ENCODE peak calls at places on chromosome X, in eight cellular contexts. J is SJCRH30; V is AG04450; P is A549; Z is heart left ventricle; I is fibroblast of lung; M is effector memory CD4-positive, alpha-beta T cell; O is cardiac muscle cell. S is an unnamed sample.
A peak's percentile ranks its signal among the peaks of the same experiment; 100 is the strongest.

GRCh38 chrX:54715621-54716020 is 82.4 kb downstream of the ITIH6 start:
- DNase-seq in M (no peak), P (peak; percentile 5), O (no peak), J (no peak), I (no peak), Z (no peak), V (no peak), S (no peak)

GRCh38 chrX:34868633-34869032 is 74.0 kb upstream of the FAM47B start:
- DNase-seq in I (no peak), J (no peak), P (no peak), V (no peak), Z (no peak), O (no peak), M (no peak), S (no peak)

GRCh38 chrX:134907302-134907701 is 83.5 kb upstream of the SMIM10 start:
- DNase-seq in J (no peak), M (no peak), V (no peak), I (no peak), Z (no peak), P (no peak), O (no peak), S (no peak)

GRCh38 chrX:108156934-108157466 is 65.4 kb downstream of the ATG4A start:
- DNase-seq in J (no peak), O (no peak), Z (no peak), P (no peak), M (no peak), V (no peak), I (no peak), S (no peak)

GRCh38 chrX:107935200-107935599 is 47.0 kb downstream of the TEX13B start:
- DNase-seq in Z (peak; percentile 17), I (peak; percentile 20), M (no peak), P (peak; percentile 40), V (no peak), J (no peak), O (peak; percentile 33), S (no peak)

GRCh38 chrX:108033890-108034289 is 11.0 kb upstream of the VSIG1 start:
- DNase-seq in V (peak; percentile 3), M (no peak), O (no peak), J (no peak), P (no peak), I (no peak), Z (no peak), S (no peak)

GRCh38 chrX:117538441-117539418 is 577.9 kb downstream of the KLHL13 start:
- DNase-seq in O (no peak), M (no peak), P (no peak), I (no peak), Z (no peak), J (no peak), V (no peak), S (no peak)

GRCh38 chrX:118971552-118971951 is 2.9 kb upstream of the LONRF3 start:
- DNase-seq in Z (no peak), I (no peak), P (no peak), J (no peak), O (no peak), M (no peak), V (no peak), S (no peak)

GRCh38 chrX:108312938-108313337 is 125.3 kb downstream of the COL4A6 start:
- DNase-seq in P (peak; percentile 72), I (peak; percentile 61), V (no peak), Z (peak; percentile 74), J (peak; percentile 22), O (peak; percentile 37), M (no peak), S (no peak)

GRCh38 chrX:150664290-150664689 is 28.9 kb upstream of the MTMR1 start:
- DNase-seq in O (no peak), M (no peak), Z (peak; percentile 74), I (no peak), J (no peak), V (no peak), P (no peak), S (no peak)

GRCh38 chrX:119654112-119654531 is 38.8 kb downstream of the SEPTIN6 start:
- DNase-seq in P (no peak), J (no peak), I (peak; percentile 68), V (no peak), O (peak; percentile 83), Z (peak; percentile 68), M (peak; percentile 30), S (peak; percentile 4)

GRCh38 chrX:68947882-68948605 is 119.2 kb downstream of the EFNB1 start:
- DNase-seq in I (peak; percentile 24), Z (no peak), P (no peak), M (no peak), O (no peak), V (no peak), J (no peak), S (no peak)

GRCh38 chrX:136662104-136662503 is 14.1 kb downstream of the CD40LG start:
- DNase-seq in I (no peak), M (no peak), P (no peak), J (no peak), V (no peak), O (no peak), Z (no peak), S (no peak)

GRCh38 chrX:46912098-46912672 is at the start of gene JADE3:
- DNase-seq in V (no peak), J (peak; percentile 61), Z (peak; percentile 78), I (peak; percentile 66), M (peak; percentile 20), P (peak; percentile 82), O (peak; percentile 84), S (peak; percentile 3)
- H3K27ac ChIP-seq in V (no peak within 1 kb of the TSS), J (no peak within 1 kb of the TSS), Z (peak within 1 kb of the TSS; percentile 79), I (no peak within 1 kb of the TSS), M (no peak within 1 kb of the TSS), P (peak within 1 kb of the TSS; percentile 88), O (peak within 1 kb of the TSS; percentile 77), S (no peak within 1 kb of the TSS)

GRCh38 chrX:74449937-74450330 is 28.6 kb downstream of the SLC16A2 start:
- DNase-seq in V (no peak), Z (no peak), M (no peak), P (peak; percentile 19), I (no peak), J (no peak), O (peak; percentile 10), S (no peak)

GRCh38 chrX:74453178-74453577 is 31.9 kb downstream of the SLC16A2 start:
- DNase-seq in I (no peak), P (no peak), Z (no peak), V (no peak), O (no peak), J (no peak), M (no peak), S (no peak)

GRCh38 chrX:74450803-74451449 is 29.6 kb downstream of the SLC16A2 start:
- DNase-seq in J (no peak), V (peak; percentile 78), O (peak; percentile 91), P (peak; percentile 64), I (peak; percentile 89), Z (no peak), M (no peak), S (no peak)

GRCh38 chrX:74452199-74452481 is 30.8 kb downstream of the SLC16A2 start:
- DNase-seq in V (no peak), J (no peak), M (no peak), O (no peak), I (no peak), P (no peak), Z (no peak), S (no peak)

DNA sequence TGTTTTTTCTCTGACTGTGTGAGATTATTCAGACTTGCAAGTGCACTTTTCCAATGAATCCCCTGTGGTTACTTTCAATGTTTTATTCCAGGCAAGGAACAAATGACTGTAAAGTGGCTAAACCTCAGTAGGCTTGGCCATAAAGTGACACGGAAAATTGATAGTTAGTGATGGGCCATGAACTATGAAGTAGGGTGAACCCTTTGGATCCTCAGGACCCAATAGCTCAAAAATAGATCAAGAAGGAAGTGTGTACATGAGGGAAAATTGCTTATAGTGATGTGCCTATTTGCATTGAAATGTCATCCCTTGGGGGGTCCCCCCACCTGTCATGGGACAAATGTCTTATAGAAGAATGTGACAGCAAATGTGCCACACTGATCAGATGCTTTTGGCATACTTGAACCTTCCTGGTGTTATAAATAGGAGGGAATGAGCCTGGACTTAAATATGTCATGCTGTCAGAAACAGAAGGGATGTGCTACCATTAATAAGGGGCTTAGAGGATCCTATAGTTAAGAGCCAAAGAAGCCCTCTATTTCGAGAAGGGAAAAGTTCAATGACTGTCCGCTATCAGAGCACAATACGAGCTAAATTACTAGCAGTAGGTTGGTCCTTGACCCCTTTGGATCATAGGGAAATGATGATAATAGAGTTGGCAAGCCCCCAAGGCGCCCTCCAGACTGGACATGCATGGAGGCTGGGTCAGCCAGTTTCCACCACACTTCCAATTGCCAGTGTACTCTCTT is 30.3 kb downstream of the SLC16A2 start:
- DNase-seq in O (no peak), I (no peak), J (no peak), P (no peak), M (no peak), Z (no peak), V (no peak), S (no peak)
- H3K27ac ChIP-seq in O (no peak overlapping the region), I (no peak overlapping the region), J (no peak overlapping the region), P (peak overlapping the region; percentile 56), M (no peak overlapping the region), Z (no peak overlapping the region), V (peak overlapping the region; percentile 57), S (no peak overlapping the region)

DNA sequence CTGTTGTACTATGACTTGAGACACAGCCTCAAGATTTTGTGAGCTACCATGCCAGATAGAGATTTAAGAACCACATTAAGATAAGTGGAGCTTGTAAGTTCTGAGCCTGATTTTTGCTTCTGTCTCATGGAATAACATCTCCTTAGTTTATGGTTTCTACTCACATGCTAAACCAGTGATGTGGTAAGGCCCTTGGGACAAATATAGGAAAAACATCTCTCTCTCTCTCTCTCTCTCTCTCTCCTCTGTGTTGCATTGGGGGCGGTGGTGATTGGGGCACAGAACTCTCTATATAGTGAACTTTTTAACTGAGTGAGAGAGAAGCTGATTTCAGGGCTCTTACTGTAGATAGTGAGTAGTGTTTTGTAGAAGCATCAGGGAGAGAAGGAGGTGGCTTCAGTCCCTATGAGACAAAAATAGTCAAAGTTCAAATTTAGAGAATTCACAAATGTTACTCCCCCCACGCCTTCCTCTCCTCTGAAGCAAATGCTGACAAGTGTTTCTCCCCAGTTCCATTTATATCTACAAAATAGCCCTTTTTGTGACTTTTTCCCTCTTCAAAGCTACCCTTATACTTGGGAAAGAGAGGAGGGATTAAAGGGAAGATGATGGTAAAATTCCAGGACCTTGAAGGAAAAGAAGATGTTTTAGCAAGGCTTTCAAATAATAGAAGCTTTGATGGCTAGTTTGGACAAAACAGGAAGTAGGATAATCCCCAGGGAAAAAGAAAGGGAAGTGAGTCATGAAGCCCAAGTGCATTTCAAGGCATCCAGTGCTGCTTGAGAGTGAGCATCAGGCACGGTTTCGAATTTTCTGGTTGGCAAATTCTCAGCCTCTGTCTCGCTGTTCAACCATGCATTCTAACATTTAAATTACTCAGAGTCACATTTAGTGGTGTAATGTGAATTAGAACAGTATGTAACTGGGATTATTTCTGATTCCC is 134.3 kb upstream of the AP1S2 start:
- DNase-seq in V (peak; percentile 13), Z (no peak), P (peak; percentile 2), I (peak; percentile 64), O (peak; percentile 78), M (no peak), J (peak; percentile 25), S (no peak)
- H3K27ac ChIP-seq in V (no peak overlapping the region), Z (peak overlapping the region; percentile 63), P (no peak overlapping the region), I (no peak overlapping the region), O (no peak overlapping the region), M (no peak overlapping the region), J (peak overlapping the region; percentile 14), S (no peak overlapping the region)

DNA sequence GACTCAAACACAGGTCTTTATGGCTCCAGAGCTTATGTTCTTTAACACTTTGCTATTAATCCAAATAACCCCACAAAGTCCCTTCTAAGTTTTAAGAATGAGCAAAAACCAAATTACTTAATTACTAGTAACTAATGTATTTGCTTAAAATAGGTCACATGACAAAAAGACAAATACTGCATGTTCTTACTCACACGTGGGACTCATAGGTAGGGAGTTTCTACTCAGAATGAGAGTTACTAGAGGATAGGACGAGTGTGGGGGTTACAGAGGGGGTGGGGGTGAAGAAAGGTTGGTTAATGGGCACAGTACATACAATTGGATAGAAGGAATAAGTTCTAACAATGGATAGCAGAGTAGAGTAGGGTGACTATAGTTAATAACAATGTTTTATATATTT is 5.8 kb downstream of the RPS6KA3 start:
- DNase-seq in V (no peak), M (no peak), O (no peak), I (no peak), J (no peak), P (no peak), Z (no peak), S (no peak)
- H3K27ac ChIP-seq in V (no peak overlapping the region), M (peak overlapping the region; percentile 18), O (no peak overlapping the region), I (no peak overlapping the region), J (no peak overlapping the region), P (no peak overlapping the region), Z (no peak overlapping the region), S (no peak overlapping the region)